ENCODE peak calls at places on chromosomes 3 and 15, in five cellular contexts. I is activated CD8-positive, alpha-beta memory T cell treated with anti-CD3 and anti-CD28 coated beads, Interleukin-2, amount 50 U/mL, for 4 hours; L is NT2/D1; J is HT-29; N is nucleus accumbens. E is an unnamed sample.

GRCh38 chr15:43294091-43294706 is 27.5 kb upstream of the TGM5 start:
- DNase-seq in I (no peak), L (no peak), J (peak; percentile 17), N (no peak), E (no peak)

GRCh38 chr3:74537857-74538256 is 76.6 kb downstream of the CNTN3 start:
- DNase-seq in I (no peak), L (no peak), J (no peak), N (no peak), E (no peak)

GRCh38 chr3:10263549-10264363 is 15.5 kb downstream of the TATDN2 start:
- DNase-seq in I (peak; percentile 75), L (peak; percentile 18), J (peak; percentile 51), N (no peak), E (peak; percentile 64)

GRCh38 chr3:11570789-11571495 is 72.8 kb downstream of the VGLL4 start:
- DNase-seq in I (no peak), L (no peak), J (no peak), N (no peak), E (no peak)

GRCh38 chr15:80804970-80805495 is 25.9 kb downstream of the CEMIP start:
- DNase-seq in I (no peak), L (no peak), J (peak; percentile 60), N (no peak), E (no peak)

GRCh38 chr3:63192248-63192647 is 85.9 kb upstream of the SYNPR start:
- DNase-seq in I (no peak), L (no peak), J (no peak), N (no peak), E (no peak)

GRCh38 chr3:134350266-134350665 is 24.0 kb downstream of the AMOTL2 start:
- DNase-seq in I (no peak), L (no peak), J (no peak), N (no peak), E (no peak)

GRCh38 chr3:149638401-149639092 is 19.3 kb downstream of the WWTR1 start:
- DNase-seq in I (no peak), L (no peak), J (peak; percentile 33), N (peak; percentile 12), E (no peak)

GRCh38 chr3:187072582-187072981 is 66.7 kb downstream of the RPL39L start:
- DNase-seq in I (no peak), L (peak; percentile 43), J (no peak), N (no peak), E (no peak)

GRCh38 chr3:171379281-171379680 is 80.9 kb downstream of the TNIK start:
- DNase-seq in I (no peak), L (no peak), J (no peak), N (no peak), E (no peak)

GRCh38 chr3:195030791-195031321 is 240.1 kb downstream of the XXYLT1 start:
- DNase-seq in I (no peak), L (no peak), J (peak; percentile 63), N (no peak), E (peak; percentile 68)

GRCh38 chr3:150412599-150413069 is 4.5 kb downstream of the TSC22D2 start:
- DNase-seq in I (no peak), L (no peak), J (peak; percentile 68), N (no peak), E (no peak)

E was measured in 8988T.